ENCODE peak calls at places on chromosomes 2 and 18, in nine cellular contexts. A is bronchial epithelial cell; E is endothelial cell; C is foreskin fibroblast; Q is activated T-cell treated with anti-CD3 and anti-CD28 coated beads for 1 hour; W is activated T-helper 1 cell treated with Interleukin-2 at 50 U/mL for 16 hours; P is NCI-H2081; L is activated CD8-positive, alpha-beta memory T cell treated with anti-CD3 and anti-CD28 coated beads for 24 hours; F is endodermal cell. T is an unnamed sample.

GRCh38 chr2:68831688-68832087 is 39.5 kb downstream of the BMP10 start:
- DNase-seq in L (no peak), F (no peak), C (no peak), W (no peak), P (no peak), E (no peak), Q (no peak), A (no peak), T (peak; percentile 85)

GRCh38 chr2:233326500-233326899 is 18.9 kb downstream of the SAG start:
- DNase-seq in P (no peak), E (no peak), C (no peak), Q (no peak), F (no peak), W (no peak), A (no peak), L (no peak), T (no peak)

GRCh38 chr2:33068261-33068660 is 121.5 kb downstream of the LTBP1 start:
- DNase-seq in C (peak; percentile 68), F (no peak), P (no peak), W (no peak), L (no peak), E (no peak), A (peak; percentile 90), Q (no peak), T (peak; percentile 72)

GRCh38 chr2:46915281-46915810 is at the start of gene MCFD2:
- DNase-seq in A (no peak), W (no peak), Q (no peak), L (no peak), F (no peak), P (no peak), E (no peak), C (no peak), T (peak; percentile 54)

GRCh38 chr2:237754182-237754581 is 44.4 kb upstream of the RBM44 start:
- DNase-seq in A (no peak), E (no peak), W (no peak), L (no peak), Q (no peak), F (no peak), P (no peak), C (no peak), T (peak; percentile 46)

GRCh38 chr2:237649541-237650454 is 22.4 kb downstream of the LRRFIP1 start:
- DNase-seq in W (no peak), Q (no peak), F (no peak), A (no peak), C (no peak), P (no peak), E (no peak), L (peak; percentile 33), T (no peak)

GRCh38 chr2:15941970-15942710 is 1.8 kb downstream of the MYCN start:
- DNase-seq in F (peak; percentile 79), A (no peak), Q (no peak), L (peak; percentile 65), E (peak; percentile 48), P (no peak), C (no peak), W (no peak), T (peak; percentile 9)

GRCh38 chr2:187774551-187775071 is 220.4 kb upstream of the TFPI start:
- DNase-seq in F (no peak), A (peak; percentile 78), C (peak; percentile 31), L (no peak), Q (no peak), W (no peak), E (no peak), P (no peak), T (peak; percentile 68)

GRCh38 chr2:113930448-113930847 is 40.6 kb downstream of the ACTR3 start:
- DNase-seq in A (no peak), L (no peak), Q (no peak), F (no peak), C (no peak), E (no peak), W (no peak), P (no peak), T (no peak)

GRCh38 chr2:218026676-218027425 is 24.1 kb upstream of the TNS1 start:
- DNase-seq in Q (no peak), C (no peak), L (peak; percentile 47), E (peak; percentile 1), A (no peak), F (peak; percentile 45), W (no peak), P (no peak), T (no peak)

GRCh38 chr2:109031481-109032228 is 42.6 kb upstream of the EDAR start:
- DNase-seq in F (peak; percentile 82), W (peak; percentile 57), P (no peak), A (peak; percentile 22), Q (peak; percentile 59), E (peak; percentile 59), L (peak; percentile 85), C (no peak), T (peak; percentile 40)

GRCh38 chr2:201888476-201888875 is 82.1 kb downstream of the CDK15 start:
- DNase-seq in A (no peak), E (no peak), L (no peak), Q (no peak), C (no peak), P (peak; percentile 21), W (no peak), F (no peak), T (peak; percentile 42)

GRCh38 chr18:76338619-76339245 is 156.3 kb downstream of the ZNF516 start:
- DNase-seq in E (no peak), P (no peak), Q (no peak), L (no peak), W (no peak), C (no peak), A (peak; percentile 69), F (no peak), T (no peak)

GRCh38 chr18:77061291-77061945 is 71.2 kb downstream of the MBP start:
- DNase-seq in Q (no peak), L (no peak), A (peak; percentile 88), C (no peak), P (no peak), E (no peak), W (no peak), F (no peak), T (no peak)

GRCh38 chr2:206079699-206080465 is 6.1 kb downstream of the INO80D start:
- DNase-seq in C (no peak), E (no peak), Q (no peak), W (no peak), L (no peak), P (no peak), F (peak; percentile 77), A (no peak), T (no peak)

GRCh38 chr2:109437325-109438090 is 176.3 kb downstream of the SEPTIN10 start:
- DNase-seq in P (peak; percentile 70), E (no peak), F (no peak), C (no peak), L (no peak), Q (no peak), W (no peak), A (peak; percentile 25), T (no peak)

GRCh38 chr2:219273887-219274391 is 5.2 kb upstream of the DNAJB2 start:
- DNase-seq in L (no peak), E (no peak), Q (no peak), C (no peak), F (no peak), W (no peak), P (no peak), A (peak; percentile 98), T (no peak)

GRCh38 chr2:68732036-68732435 is 2.6 kb upstream of the ARHGAP25 start:
- DNase-seq in Q (no peak), A (no peak), E (no peak), L (no peak), P (no peak), W (no peak), C (no peak), F (no peak), T (no peak)

GRCh38 chr2:153404792-153405191 is 73.8 kb downstream of the RPRM start:
- DNase-seq in E (no peak), L (no peak), C (no peak), P (peak; percentile 31), W (no peak), A (no peak), F (no peak), Q (no peak), T (no peak)

GRCh38 chr2:63048367-63049171 is 2.1 kb upstream of the OTX1 start:
- DNase-seq in Q (no peak), F (peak; percentile 82), A (peak; percentile 11), E (peak; percentile 32), P (no peak), W (no peak), C (no peak), L (peak; percentile 60), T (peak; percentile 47)

GRCh38 chr2:130798472-130799221 is 38.1 kb upstream of the ARHGEF4 start:
- DNase-seq in W (no peak), Q (no peak), C (no peak), P (peak; percentile 5), A (peak; percentile 26), E (peak; percentile 16), F (peak; percentile 87), L (no peak), T (peak; percentile 1)

GRCh38 chr2:182581196-182581935 is 134.7 kb upstream of the DNAJC10 start:
- DNase-seq in L (no peak), Q (no peak), A (no peak), F (no peak), P (no peak), W (no peak), E (no peak), C (no peak), T (no peak)

GRCh38 chr2:62307469-62308389 is 111.8 kb downstream of the B3GNT2 start:
- DNase-seq in Q (no peak), F (no peak), A (peak; percentile 29), E (no peak), P (no peak), C (no peak), L (no peak), W (no peak), T (no peak)

GRCh38 chr18:55779711-55780590 is 192.0 kb upstream of the TCF4 start:
- DNase-seq in L (no peak), C (no peak), Q (no peak), E (peak; percentile 69), P (peak; percentile 49), A (no peak), W (no peak), F (peak; percentile 78), T (peak; percentile 50)

GRCh38 chr2:162821176-162821575 is 17.4 kb downstream of the KCNH7 start:
- DNase-seq in P (no peak), C (no peak), W (no peak), L (no peak), E (no peak), F (no peak), A (peak; percentile 29), Q (no peak), T (peak; percentile 22)

GRCh38 chr2:135829420-135829983 is 7.5 kb downstream of the LCT start:
- DNase-seq in A (no peak), W (no peak), F (no peak), E (no peak), P (peak; percentile 93), Q (no peak), L (no peak), C (no peak), T (no peak)

GRCh38 chr2:216777637-216778273 is 82.1 kb downstream of the TNP1 start:
- DNase-seq in F (peak; percentile 89), Q (no peak), P (peak; percentile 95), C (peak; percentile 4), A (peak; percentile 85), W (no peak), L (no peak), E (peak; percentile 56), T (peak; percentile 77)

GRCh38 chr18:55500316-55501086 is 87.5 kb downstream of the TCF4 start:
- DNase-seq in E (no peak), F (no peak), L (no peak), P (no peak), Q (no peak), W (no peak), C (peak; percentile 52), A (peak; percentile 76), T (peak; percentile 93)

GRCh38 chr2:68558576-68558975 is 84.8 kb upstream of the PROKR1 start:
- DNase-seq in W (no peak), Q (no peak), F (no peak), E (no peak), A (no peak), L (no peak), P (no peak), C (no peak), T (no peak)

GRCh38 chr2:80364511-80365212 is 60.1 kb upstream of the LRRTM1 start:
- DNase-seq in L (no peak), W (no peak), F (no peak), Q (no peak), P (no peak), A (no peak), C (no peak), E (no peak), T (no peak)

GRCh38 chr2:230824406-230824978 is 40.2 kb upstream of the ITM2C start:
- DNase-seq in E (peak; percentile 68), P (peak; percentile 71), C (peak; percentile 69), W (peak; percentile 15), L (peak; percentile 76), Q (peak; percentile 13), F (peak; percentile 87), A (peak; percentile 70), T (peak; percentile 82)

T was measured in mesenchymal stem cell.